ENCODE peak calls at places on chromosome 19, in five cellular contexts. T is adrenal gland; B is effector memory CD4-positive, alpha-beta T cell; L is adipocyte; M is astrocyte. J is an unnamed sample.

GRCh38 chr19:30144794-30145193 is 202.8 kb downstream of the URI1 start:
- DNase-seq in T (no peak), B (no peak), M (no peak), L (no peak), J (no peak)

GRCh38 chr19:39127812-39128510 is 2.4 kb downstream of the PAK4 start:
- DNase-seq in L (no peak), B (no peak), T (peak; percentile 45), M (no peak), J (peak; percentile 71)

GRCh38 chr19:42140125-42140754 is 8.0 kb upstream of the POU2F2 start:
- DNase-seq in B (no peak), T (peak; percentile 64), M (peak; percentile 43), L (peak; percentile 84), J (no peak)

GRCh38 chr19:4359627-4360000 is 16.3 kb downstream of the MPND start:
- DNase-seq in B (no peak), M (no peak), L (no peak), T (no peak), J (no peak)

GRCh38 chr19:40512473-40513344 is 45.9 kb downstream of the SPTBN4 start:
- DNase-seq in B (no peak), M (no peak), L (peak; percentile 50), T (peak; percentile 40), J (no peak)

GRCh38 chr19:52212572-52213255 is 22.9 kb downstream of the PPP2R1A start:
- DNase-seq in L (no peak), B (no peak), T (peak; percentile 16), M (no peak), J (no peak)

GRCh38 chr19:51327066-51327985 is 14.6 kb downstream of the VSIG10L start:
- DNase-seq in T (peak; percentile 55), B (peak; percentile 35), M (no peak), L (no peak), J (peak; percentile 64)

GRCh38 chr19:29617336-29618266 is 11.5 kb downstream of the POP4 start:
- DNase-seq in T (no peak), L (no peak), B (no peak), M (no peak), J (no peak)

GRCh38 chr19:58569943-58570670 is 3.0 kb downstream of the MZF1 start:
- DNase-seq in T (peak; percentile 25), L (no peak), M (no peak), B (no peak), J (peak; percentile 33)

GRCh38 chr19:1168562-1168873 is 5.5 kb downstream of the SBNO2 start:
- DNase-seq in T (no peak), L (no peak), B (no peak), M (no peak), J (no peak)
- H3K4me3 ChIP-seq in T (peak overlapping the region; percentile 63), L (peak overlapping the region; percentile 90), B (no peak overlapping the region), M (no peak overlapping the region), J (peak overlapping the region; percentile 38)

DNA sequence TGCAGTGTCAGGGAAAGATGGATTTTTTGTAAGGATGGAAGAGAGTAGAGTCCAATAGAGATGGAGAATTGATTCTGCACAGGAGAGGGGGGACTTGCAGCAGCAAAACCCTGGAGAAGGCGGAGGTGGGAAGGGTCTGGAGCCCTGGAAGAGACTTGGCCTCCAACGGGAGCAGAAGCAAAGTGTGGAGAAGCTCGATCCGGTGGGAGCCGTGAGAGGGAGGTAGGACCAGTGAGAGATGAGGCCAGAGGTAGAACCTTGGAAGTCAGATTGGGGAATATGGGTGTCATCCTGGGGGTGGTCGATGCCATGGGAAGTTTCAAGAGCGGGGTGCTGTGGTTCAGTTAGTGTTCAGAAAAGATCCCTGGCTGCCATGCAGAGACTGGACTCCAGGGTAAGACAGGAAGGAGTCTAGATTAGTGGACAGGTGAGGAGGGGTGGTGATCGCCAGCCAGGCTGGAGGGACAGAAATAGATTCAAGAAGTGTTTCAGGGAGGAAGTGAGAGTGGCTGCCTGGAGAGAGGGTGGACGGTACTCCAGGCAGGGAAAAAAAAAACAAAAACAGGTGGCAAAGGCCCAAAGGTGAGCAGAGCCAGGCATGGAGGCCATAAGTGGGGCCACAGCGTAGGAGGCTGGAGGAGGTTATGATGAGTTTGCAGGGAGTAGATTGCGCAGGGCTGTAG is 2.6 kb downstream of the PPP5C start:
- DNase-seq in B (no peak), T (no peak), L (no peak), M (no peak), J (no peak)
- H3K4me3 ChIP-seq in B (no peak overlapping the region), T (no peak overlapping the region), L (no peak overlapping the region), M (no peak overlapping the region), J (no peak overlapping the region)

GRCh38 chr19:18120127-18120526 is 22.5 kb downstream of the MAST3 start:
- DNase-seq in T (no peak), M (no peak), B (no peak), L (no peak), J (no peak)
- H3K4me3 ChIP-seq in T (no peak overlapping the region), M (no peak overlapping the region), B (peak overlapping the region; percentile 83), L (no peak overlapping the region), J (peak overlapping the region; percentile 74)

GRCh38 chr19:54172413-54172763 is 572 bp downstream of the TMC4 start:
- DNase-seq in T (no peak), M (no peak), B (no peak), L (no peak), J (no peak)
- H3K4me3 ChIP-seq in T (no peak overlapping the region), M (no peak overlapping the region), B (no peak overlapping the region), L (no peak overlapping the region), J (no peak overlapping the region)

GRCh38 chr19:14363203-14364097 is 17.8 kb upstream of the ADGRE5 start:
- DNase-seq in M (peak; percentile 48), B (no peak), L (peak; percentile 68), T (peak; percentile 67), J (peak; percentile 71)
- H3K4me3 ChIP-seq in M (peak overlapping the region; percentile 28), B (peak overlapping the region; percentile 66), L (peak overlapping the region; percentile 50), T (peak overlapping the region; percentile 32), J (peak overlapping the region; percentile 43)

DNA sequence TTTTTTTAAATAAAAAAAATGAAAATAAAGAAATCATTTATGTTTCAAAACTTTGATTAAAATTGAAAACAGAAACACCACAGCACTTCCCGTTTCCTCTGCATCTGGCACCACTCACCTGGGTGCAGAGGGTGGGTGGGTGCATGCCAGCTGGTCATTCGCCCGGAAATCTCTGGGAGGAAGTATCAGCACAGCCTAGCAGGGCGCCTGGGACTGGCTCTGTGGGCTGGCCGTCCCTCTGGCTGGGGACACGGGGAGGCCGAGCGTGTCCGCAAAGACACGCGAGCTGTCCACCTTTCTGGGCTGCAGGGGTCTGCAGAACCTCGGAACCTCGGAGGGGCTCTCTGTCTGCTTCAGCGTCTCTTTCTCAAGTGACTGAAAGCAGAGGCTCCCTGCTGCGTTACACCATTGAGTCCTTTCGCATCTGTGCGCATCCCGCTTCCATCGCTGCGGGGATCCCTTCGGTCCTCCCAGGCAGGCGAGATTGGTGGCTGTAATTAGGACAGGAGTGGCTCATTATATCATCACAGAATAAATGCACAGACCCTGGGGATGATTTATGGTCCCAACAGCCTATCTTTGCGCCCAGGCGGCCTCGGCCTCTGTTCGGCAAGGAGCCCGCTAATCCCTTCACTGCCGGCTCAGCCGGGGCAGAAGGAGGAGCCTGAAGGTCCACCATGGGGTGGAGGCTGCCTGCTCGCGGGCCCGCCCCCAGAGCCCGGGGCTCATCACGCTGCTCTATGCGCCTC is 17.2 kb downstream of the CRTC1 start:
- DNase-seq in T (peak; percentile 79), L (peak; percentile 71), M (peak; percentile 36), B (peak; percentile 54), J (peak; percentile 74)
- H3K4me3 ChIP-seq in T (peak overlapping the region; percentile 58), L (peak overlapping the region; percentile 76), M (peak overlapping the region; percentile 55), B (peak overlapping the region; percentile 70), J (peak overlapping the region; percentile 47)

DNA sequence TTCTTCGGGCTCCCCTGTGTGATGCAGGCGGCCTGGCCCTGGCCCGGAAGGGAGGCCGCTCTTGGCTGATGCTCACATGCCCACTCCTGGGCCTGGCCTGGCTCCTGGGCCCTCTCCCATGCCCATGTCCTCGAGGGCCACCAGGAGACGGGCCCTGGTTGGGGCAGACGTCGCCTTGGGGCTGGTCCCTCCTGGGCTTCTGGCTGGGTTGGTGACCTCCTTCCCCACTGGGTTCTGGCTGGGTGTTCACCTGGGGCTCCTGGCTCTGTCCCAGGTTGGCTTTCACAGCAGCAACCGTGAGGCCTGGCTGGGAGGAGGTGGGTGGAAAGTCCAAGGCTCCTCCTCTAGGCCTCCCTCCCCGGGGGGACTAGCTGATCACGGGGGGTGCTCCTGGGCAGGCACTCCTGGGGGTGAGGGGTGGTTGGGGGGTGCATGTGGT is 15.5 kb upstream of the SLC7A10 start:
- DNase-seq in T (no peak), M (no peak), L (no peak), B (no peak), J (peak; percentile 77)
- H3K4me3 ChIP-seq in T (no peak overlapping the region), M (no peak overlapping the region), L (no peak overlapping the region), B (no peak overlapping the region), J (peak overlapping the region; percentile 27)

DNA sequence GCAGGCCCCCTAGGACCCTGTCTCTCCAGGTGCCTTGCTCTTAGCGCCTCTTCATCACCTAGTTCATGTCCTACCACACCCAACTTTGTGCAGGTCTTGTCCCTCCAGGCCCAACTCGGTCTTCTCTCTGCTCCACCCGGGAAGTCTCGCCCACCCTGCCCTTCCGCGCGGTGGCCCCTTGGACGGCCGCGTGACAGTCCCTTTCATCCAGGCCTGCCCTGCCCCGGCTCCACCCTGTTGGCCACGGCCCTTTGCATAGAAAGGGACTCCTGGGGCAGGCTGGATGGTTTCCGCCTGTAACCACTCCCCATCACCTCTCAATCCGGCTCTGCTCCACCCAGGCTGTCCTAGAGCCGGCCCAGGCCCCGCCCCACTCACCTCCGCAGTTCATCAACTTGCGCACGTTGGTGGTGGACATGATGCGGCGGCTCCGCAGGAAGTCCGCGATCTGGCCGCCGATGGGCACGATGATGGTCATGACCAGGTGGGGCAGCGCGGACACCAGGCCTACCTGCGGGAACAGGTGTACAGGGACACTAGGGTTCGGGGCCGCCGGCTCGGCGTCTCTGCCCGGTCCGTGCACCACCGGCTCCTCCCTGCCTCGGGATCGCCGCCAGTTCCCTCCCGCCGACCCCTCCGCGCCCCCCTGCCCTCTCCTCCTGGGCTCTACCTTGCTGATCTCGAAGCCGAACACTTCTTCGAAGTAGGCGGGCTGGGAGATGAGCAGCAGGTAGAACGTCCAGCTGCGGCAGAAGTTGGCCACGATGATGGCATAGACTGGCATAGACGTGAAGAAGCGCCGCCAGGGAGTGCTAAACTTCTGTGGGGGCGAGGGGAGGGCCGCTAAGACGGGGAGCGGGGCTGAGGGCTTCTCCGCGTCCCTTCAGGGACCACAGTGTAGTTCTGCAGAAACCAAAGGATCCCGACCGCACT is 7.2 kb downstream of the GFY start:
- DNase-seq in M (no peak), T (no peak), L (no peak), B (no peak), J (no peak)
- H3K4me3 ChIP-seq in M (no peak overlapping the region), T (no peak overlapping the region), L (no peak overlapping the region), B (no peak overlapping the region), J (no peak overlapping the region)